ENCODE peak calls at places on chromosomes 6 and 20, in five cellular contexts. Y is CD8-positive, alpha-beta T cell; G is tibial nerve; B is amniotic stem cell; R is GM23248. A is an unnamed sample.
A peak's percentile ranks its signal among the peaks of the same experiment; 100 is the strongest.

GRCh38 chr20:45842169-45842812 is 8.7 kb downstream of the SNX21 start:
- DNase-seq in Y (no peak), G (no peak), B (no peak), R (peak; percentile 71), A (peak; percentile 30)

GRCh38 chr6:53979468-53980067 is 131.7 kb upstream of the MLIP start:
- DNase-seq in Y (no peak), G (no peak), B (no peak), R (peak; percentile 58), A (peak; percentile 50)

GRCh38 chr6:135983093-135983492 is 131.6 kb downstream of the PDE7B start:
- DNase-seq in Y (no peak), G (no peak), B (no peak), R (peak; percentile 8), A (no peak)

GRCh38 chr6:134675110-134676038 is 274.5 kb downstream of the ALDH8A1 start:
- DNase-seq in Y (no peak), G (no peak), B (no peak), R (no peak), A (no peak)

GRCh38 chr6:165055231-165055630 is 254.2 kb downstream of the C6orf118 start:
- DNase-seq in Y (no peak), G (no peak), B (no peak), R (peak; percentile 85), A (no peak)

GRCh38 chr6:21087188-21087587 is 506.4 kb upstream of the SOX4 start:
- DNase-seq in Y (no peak), G (no peak), B (no peak), R (no peak), A (no peak)

GRCh38 chr6:4606016-4606415 is 170.2 kb upstream of the CDYL start:
- DNase-seq in Y (no peak), G (no peak), B (no peak), R (no peak), A (no peak)

GRCh38 chr6:166258854-166259276 is 49.3 kb downstream of the PRR18 start:
- DNase-seq in Y (peak; percentile 51), G (peak; percentile 20), B (no peak), R (no peak), A (no peak)

GRCh38 chr6:53347250-53347920 is 1.4 kb downstream of the ELOVL5 start:
- DNase-seq in Y (peak; percentile 18), G (no peak), B (no peak), R (peak; percentile 50), A (peak; percentile 47)

A was measured in EL.